ENCODE peak calls at places on chromosomes 13 and 19, in seven cellular contexts. X, E, F, P, A, I and Z are unnamed samples.

GRCh38 chr13:101309014-101309619 is 107.2 kb downstream of the NALCN start:
- DNase-seq in X (no peak), E (no peak), F (peak; percentile 46), P (no peak), A (no peak), I (no peak), Z (no peak)

GRCh38 chr19:35943542-35944301 is 7.5 kb downstream of the LRFN3 start:
- DNase-seq in X (no peak), E (no peak), F (no peak), P (no peak), A (no peak), I (no peak), Z (no peak)

GRCh38 chr19:55600336-55601028 is 394 bp downstream of the ZNF524 start:
- DNase-seq in X (no peak), E (peak; percentile 91), F (peak; percentile 54), P (no peak), A (no peak), I (no peak), Z (no peak)

GRCh38 chr19:53394522-53394973 is 401 bp upstream of the ZNF765 start:
- DNase-seq in X (peak; percentile 83), E (no peak), F (peak; percentile 61), P (peak; percentile 92), A (no peak), I (peak; percentile 76), Z (peak; percentile 89)

GRCh38 chr19:56083668-56084067 is 37.4 kb downstream of the ZNF787 start:
- DNase-seq in X (no peak), E (no peak), F (no peak), P (peak; percentile 53), A (no peak), I (no peak), Z (no peak)

GRCh38 chr13:23960566-23961156 is 63.4 kb upstream of the C1QTNF9B start:
- DNase-seq in X (no peak), E (peak; percentile 23), F (peak; percentile 60), P (peak; percentile 67), A (no peak), I (peak; percentile 63), Z (peak; percentile 16)

GRCh38 chr13:49517461-49517860 is 21.7 kb downstream of the PHF11 start:
- DNase-seq in X (no peak), E (no peak), F (no peak), P (peak; percentile 44), A (no peak), I (peak; percentile 40), Z (no peak)

GRCh38 chr19:18776736-18777135 is 14.4 kb downstream of the COMP start:
- DNase-seq in X (no peak), E (no peak), F (peak; percentile 57), P (peak; percentile 48), A (no peak), I (peak; percentile 39), Z (peak; percentile 79)

GRCh38 chr13:41017153-41017552 is 2.0 kb downstream of the ELF1 start:
- DNase-seq in X (no peak), E (no peak), F (no peak), P (no peak), A (no peak), I (peak; percentile 34), Z (no peak)

GRCh38 chr13:41416276-41416675 is 41.1 kb upstream of the RGCC start:
- DNase-seq in X (no peak), E (no peak), F (peak; percentile 43), P (no peak), A (no peak), I (peak; percentile 24), Z (peak; percentile 18)

GRCh38 chr19:41981724-41982123 is 12.3 kb downstream of the ATP1A3 start:
- DNase-seq in X (no peak), E (no peak), F (no peak), P (no peak), A (no peak), I (no peak), Z (no peak)

GRCh38 chr13:20776751-20777150 is 3.0 kb upstream of the EEF1AKMT1 start:
- DNase-seq in X (no peak), E (no peak), F (no peak), P (peak; percentile 34), A (no peak), I (no peak), Z (no peak)

GRCh38 chr13:47459512-47459911 is 541.6 kb downstream of the SUCLA2 start:
- DNase-seq in X (no peak), E (no peak), F (peak; percentile 43), P (peak; percentile 43), A (no peak), I (peak; percentile 30), Z (no peak)

GRCh38 chr13:110345701-110346100 is 38.6 kb downstream of the COL4A2 start:
- DNase-seq in X (no peak), E (no peak), F (no peak), P (no peak), A (no peak), I (no peak), Z (no peak)

GRCh38 chr13:31797154-31797775 is 57.9 kb downstream of the RXFP2 start:
- DNase-seq in X (no peak), E (peak; percentile 4), F (peak; percentile 55), P (peak; percentile 37), A (no peak), I (peak; percentile 42), Z (no peak)

GRCh38 chr13:34466301-34466700 is 475.8 kb upstream of the NBEA start:
- DNase-seq in X (no peak), E (no peak), F (no peak), P (no peak), A (no peak), I (no peak), Z (peak; percentile 71)

GRCh38 chr13:86974995-86975328 is 696.2 kb upstream of the SLITRK5 start:
- DNase-seq in X (no peak), E (no peak), F (no peak), P (peak; percentile 79), A (no peak), I (no peak), Z (no peak)

GRCh38 chr13:51721485-51721884 is 82.5 kb downstream of the DHRS12 start:
- DNase-seq in X (no peak), E (no peak), F (no peak), P (no peak), A (no peak), I (no peak), Z (no peak)

GRCh38 chr13:113796211-113796875 is 37.3 kb downstream of the TMEM255B start:
- DNase-seq in X (no peak), E (no peak), F (no peak), P (no peak), A (no peak), I (no peak), Z (no peak)

GRCh38 chr19:58052256-58052655 is 6.8 kb upstream of the ZNF135 start:
- DNase-seq in X (no peak), E (no peak), F (no peak), P (no peak), A (no peak), I (no peak), Z (no peak)

GRCh38 chr13:110507678-110508381 is 53.7 kb downstream of the RAB20 start:
- DNase-seq in X (no peak), E (no peak), F (no peak), P (no peak), A (no peak), I (no peak), Z (peak; percentile 63)

GRCh38 chr19:31135841-31136240 is 213.4 kb downstream of the TSHZ3 start:
- DNase-seq in X (no peak), E (no peak), F (peak; percentile 56), P (no peak), A (no peak), I (peak; percentile 63), Z (no peak)

GRCh38 chr13:79385694-79386093 is 20.4 kb downstream of the RBM26 start:
- DNase-seq in X (no peak), E (no peak), F (no peak), P (no peak), A (no peak), I (peak; percentile 36), Z (no peak)

GRCh38 chr19:3511506-3512251 is 5.6 kb downstream of the FZR1 start:
- DNase-seq in X (no peak), E (no peak), F (no peak), P (no peak), A (no peak), I (no peak), Z (no peak)
- H3K18ac ChIP-seq in X (no peak overlapping the region), E (no peak overlapping the region), F (no peak overlapping the region), P (no peak overlapping the region), A (no peak overlapping the region), I (no peak overlapping the region), Z (peak overlapping the region; percentile 38)

DNA sequence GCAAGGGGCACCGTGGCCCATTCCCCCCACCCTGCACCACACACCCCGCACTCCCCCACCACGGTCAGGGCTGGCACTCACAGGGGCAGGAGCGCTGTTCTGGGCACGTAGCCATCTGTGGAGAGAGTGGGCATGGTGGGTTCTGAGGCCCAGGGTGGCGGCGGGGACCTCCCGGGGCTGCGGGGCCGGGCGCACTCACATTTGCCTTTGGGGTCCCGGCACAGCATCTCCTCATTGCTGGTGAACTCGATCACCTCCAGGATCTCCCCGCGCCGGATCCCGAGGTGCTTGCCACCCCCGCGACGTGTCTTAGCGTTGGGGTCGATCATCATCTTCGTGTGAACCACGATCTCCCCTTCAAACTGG is 12.1 kb downstream of the PRAM1 start:
- DNase-seq in X (no peak), E (no peak), F (no peak), P (no peak), A (no peak), I (no peak), Z (no peak)
- H3K4me2 ChIP-seq in X (no peak overlapping the region), E (no peak overlapping the region), F (no peak overlapping the region), P (no peak overlapping the region), A (no peak overlapping the region), I (no peak overlapping the region), Z (no peak overlapping the region)

GRCh38 chr13:98521461-98521860 is 55.4 kb downstream of the STK24 start:
- DNase-seq in X (no peak), E (no peak), F (no peak), P (no peak), A (no peak), I (no peak), Z (no peak)

GRCh38 chr13:98519976-98520375 is 56.9 kb downstream of the STK24 start:
- DNase-seq in X (no peak), E (no peak), F (no peak), P (no peak), A (no peak), I (no peak), Z (no peak)

GRCh38 chr13:98520674-98521449 is 56.0 kb downstream of the STK24 start:
- DNase-seq in X (no peak), E (no peak), F (no peak), P (no peak), A (no peak), I (no peak), Z (no peak)

GRCh38 chr13:98523455-98524102 is 53.3 kb downstream of the STK24 start:
- DNase-seq in X (no peak), E (no peak), F (no peak), P (no peak), A (no peak), I (no peak), Z (no peak)

DNA sequence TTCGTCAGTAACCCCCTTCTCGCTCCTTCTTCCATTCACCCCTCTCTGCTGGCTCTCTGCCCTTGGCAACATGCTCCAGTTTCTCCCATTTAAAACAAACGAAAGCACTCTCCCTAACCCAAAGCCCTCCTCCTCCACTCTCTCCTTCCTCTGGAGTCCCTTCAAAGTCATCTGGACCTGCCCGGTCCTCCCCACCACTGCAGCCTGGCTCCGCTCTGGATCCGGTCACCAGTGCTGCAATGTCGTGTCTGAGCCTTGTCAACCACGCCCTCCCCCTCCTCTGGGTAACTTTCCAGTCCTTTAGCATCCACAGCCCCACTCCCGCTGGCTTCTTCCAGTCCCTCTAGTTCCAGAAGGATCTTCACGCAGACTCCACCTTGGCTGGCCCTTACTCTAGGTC is 55.0 kb downstream of the STK24 start:
- DNase-seq in X (no peak), E (no peak), F (no peak), P (peak; percentile 35), A (no peak), I (no peak), Z (no peak)
- H2AK5ac ChIP-seq in X (no peak overlapping the region), E (no peak overlapping the region), F (no peak overlapping the region), P (no peak overlapping the region), A (no peak overlapping the region), I (no peak overlapping the region), Z (no peak overlapping the region)

GRCh38 chr13:111945086-111945485 is 121.9 kb upstream of the SOX1 start:
- DNase-seq in X (no peak), E (no peak), F (no peak), P (no peak), A (no peak), I (no peak), Z (no peak)
- H3K18ac ChIP-seq in X (no peak overlapping the region), E (no peak overlapping the region), F (no peak overlapping the region), P (no peak overlapping the region), A (no peak overlapping the region), I (no peak overlapping the region), Z (no peak overlapping the region)